ENCODE peak calls at places on chromosomes 5 and 9, in five cellular contexts. Y, L, F, I and H are unnamed samples.

GRCh38 chr5:124783794-124784193 is 37.4 kb upstream of the ZNF608 start:
- DNase-seq in I (no peak), Y (no peak), F (no peak), L (no peak), H (no peak)

GRCh38 chr5:162068412-162068811 is 839 bp downstream of the GABRG2 start:
- DNase-seq in F (peak), L (peak), Y (no peak), I (peak), H (no peak)

GRCh38 chr9:131733601-131734061 is 6.2 kb downstream of the RAPGEF1 start:
- DNase-seq in L (no peak), Y (peak), F (no peak), I (no peak), H (peak)

GRCh38 chr9:17905356-17906203 is 326.7 kb downstream of the SH3GL2 start:
- DNase-seq in I (no peak), F (no peak), Y (peak), L (no peak), H (no peak)

GRCh38 chr5:821504-821903 is 29.3 kb downstream of the ZDHHC11 start:
- DNase-seq in L (no peak), F (no peak), Y (no peak), I (no peak), H (no peak)

GRCh38 chr5:56649569-56649968 is 165.8 kb upstream of the MAP3K1 start:
- DNase-seq in L (peak), Y (no peak), I (no peak), F (no peak), H (no peak)

GRCh38 chr9:68493953-68494541 is 46.6 kb downstream of the TMEM252 start:
- DNase-seq in I (no peak), Y (no peak), L (no peak), F (no peak), H (no peak)

GRCh38 chr5:179161901-179162300 is 101.7 kb downstream of the ZNF354C start:
- DNase-seq in F (no peak), I (no peak), L (no peak), Y (peak), H (no peak)

GRCh38 chr9:83491995-83492394 is 46.2 kb downstream of the FRMD3 start:
- DNase-seq in Y (no peak), I (no peak), F (no peak), L (no peak), H (no peak)

GRCh38 chr5:19608434-19608833 is 379.6 kb downstream of the CDH18 start:
- DNase-seq in L (no peak), I (peak), Y (no peak), F (no peak), H (no peak)
- TF ChIP-seq CTCF in L (no peak), I (peak), Y (no peak), F (peak), H (no peak)

DNA sequence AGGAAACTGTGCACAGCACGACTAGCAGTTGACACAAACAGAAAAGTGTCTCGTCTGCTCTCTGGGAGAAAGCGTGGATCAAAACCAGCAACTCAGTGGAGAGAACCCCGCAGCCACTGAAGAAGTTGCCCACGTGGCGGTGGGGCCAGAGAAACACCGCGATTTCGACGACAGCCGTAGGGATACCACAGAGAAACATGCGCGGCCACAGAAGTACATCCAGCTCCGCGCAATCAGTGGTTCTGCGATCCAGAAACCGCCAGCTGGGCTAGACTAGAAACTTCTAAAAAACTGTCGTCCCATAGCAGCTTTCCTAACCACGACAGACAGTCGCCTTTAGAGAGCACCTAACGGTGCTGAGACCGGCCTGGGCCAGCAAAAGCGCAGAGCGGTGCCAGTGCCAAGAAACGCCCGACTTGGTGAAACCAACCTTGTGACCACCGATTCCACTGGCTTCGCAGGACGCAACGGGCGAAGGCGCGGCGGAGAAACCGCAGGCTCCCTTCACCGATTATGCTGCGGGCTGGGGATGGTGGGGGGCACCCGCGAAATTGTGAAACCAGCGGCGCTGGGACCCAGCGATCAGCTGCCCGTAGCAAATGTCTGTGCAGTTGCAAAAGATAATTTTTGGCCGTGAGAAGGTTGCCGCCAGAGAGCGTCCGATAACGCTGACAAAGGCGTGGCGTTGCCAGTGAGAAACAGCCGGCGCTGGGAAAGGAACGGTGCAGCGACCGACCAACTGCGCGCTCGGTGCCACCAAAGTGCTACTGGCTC is 2.7 kb upstream of the ANXA2R start:
- DNase-seq in F (no peak), Y (peak), L (peak), I (peak), H (peak)
- TF ChIP-seq CTCF in F (no peak), Y (no peak), L (no peak), I (peak), H (no peak)

GRCh38 chr5:107957023-107957422 is 286.3 kb upstream of the EFNA5 start:
- DNase-seq in F (no peak), I (no peak), Y (no peak), L (no peak), H (no peak)
- TF ChIP-seq CTCF in F (no peak), I (no peak), Y (no peak), L (no peak), H (no peak)

DNA sequence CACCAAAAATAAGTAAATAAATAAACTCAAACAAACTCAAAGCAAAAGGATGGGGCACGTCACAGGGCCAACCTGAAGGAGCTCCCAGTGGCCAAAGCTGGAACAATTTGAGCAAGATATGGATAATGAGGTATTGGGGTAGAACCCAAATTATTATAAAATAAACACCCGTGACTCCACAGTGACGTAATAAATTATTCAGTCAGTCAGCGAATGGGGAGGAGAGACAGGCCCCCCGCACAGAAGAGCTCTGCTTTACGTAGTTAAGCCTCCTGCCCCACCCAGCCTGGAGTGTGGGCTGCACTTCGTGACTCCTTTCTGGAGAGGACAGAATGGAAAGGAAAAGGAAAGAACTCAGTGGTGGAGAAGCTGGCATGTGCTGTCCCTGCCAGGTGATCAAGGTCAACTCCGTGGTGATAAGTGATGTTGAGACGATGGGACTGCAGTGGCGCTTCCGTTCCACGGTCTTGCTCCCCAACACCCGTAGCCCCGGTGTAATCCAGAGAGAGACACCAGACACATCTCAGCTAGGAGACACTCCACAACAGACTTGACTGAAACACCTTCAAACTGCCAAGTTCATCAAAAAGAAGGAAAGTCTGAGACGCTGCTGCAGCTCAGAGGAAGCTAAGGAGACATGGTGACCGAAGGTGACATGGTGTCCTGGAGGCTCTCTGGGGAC is 83.3 kb upstream of the COL5A1 start:
- DNase-seq in L (no peak), Y (peak), I (no peak), F (no peak), H (no peak)
- TF ChIP-seq CTCF in L (no peak), Y (no peak), I (no peak), F (no peak), H (no peak)